ENCODE peak calls at places on chromosomes 12 and 14, in eight cellular contexts. One of them, this sample, is unnamed.

GRCh38 chr12:3420693-3421092 is 70.3 kb upstream of the PRMT8 start:
- DNase-seq in naive thymus-derived CD4-positive, alpha-beta T cell: no peak
- DNase-seq in astrocyte of the spinal cord: no peak
- DNase-seq in epithelial cell of proximal tubule: no peak
- DNase-seq in fibroblast of mammary gland: no peak
- DNase-seq in NT2/D1: no peak
- DNase-seq in lower leg skin: no peak
- DNase-seq in foreskin fibroblast: no peak
- DNase-seq in this sample: no peak

GRCh38 chr14:38080696-38081095 is 127.0 kb upstream of the SSTR1 start:
- DNase-seq in naive thymus-derived CD4-positive, alpha-beta T cell: no peak
- DNase-seq in astrocyte of the spinal cord: no peak
- DNase-seq in epithelial cell of proximal tubule: peak; percentile 74
- DNase-seq in fibroblast of mammary gland: no peak
- DNase-seq in NT2/D1: no peak
- DNase-seq in lower leg skin: no peak
- DNase-seq in foreskin fibroblast: no peak
- DNase-seq in this sample: no peak

GRCh38 chr14:86838363-86838762 is 1154.6 kb downstream of the GALC start:
- DNase-seq in naive thymus-derived CD4-positive, alpha-beta T cell: no peak
- DNase-seq in astrocyte of the spinal cord: no peak
- DNase-seq in epithelial cell of proximal tubule: no peak
- DNase-seq in fibroblast of mammary gland: peak; percentile 8
- DNase-seq in NT2/D1: no peak
- DNase-seq in lower leg skin: no peak
- DNase-seq in foreskin fibroblast: no peak
- DNase-seq in this sample: no peak

GRCh38 chr12:24561411-24561871 is 387.5 kb downstream of the BCAT1 start:
- DNase-seq in naive thymus-derived CD4-positive, alpha-beta T cell: no peak
- DNase-seq in astrocyte of the spinal cord: peak; percentile 49
- DNase-seq in epithelial cell of proximal tubule: no peak
- DNase-seq in fibroblast of mammary gland: peak; percentile 42
- DNase-seq in NT2/D1: no peak
- DNase-seq in lower leg skin: no peak
- DNase-seq in foreskin fibroblast: peak; percentile 35
- DNase-seq in this sample: no peak

GRCh38 chr14:23653046-23653445 is 16.9 kb downstream of the DHRS2 start:
- DNase-seq in naive thymus-derived CD4-positive, alpha-beta T cell: no peak
- DNase-seq in astrocyte of the spinal cord: no peak
- DNase-seq in epithelial cell of proximal tubule: no peak
- DNase-seq in fibroblast of mammary gland: no peak
- DNase-seq in NT2/D1: no peak
- DNase-seq in lower leg skin: no peak
- DNase-seq in foreskin fibroblast: peak; percentile 26
- DNase-seq in this sample: no peak

GRCh38 chr12:120508537-120508936 is 12.6 kb downstream of the DYNLL1 start:
- DNase-seq in naive thymus-derived CD4-positive, alpha-beta T cell: no peak
- DNase-seq in astrocyte of the spinal cord: no peak
- DNase-seq in epithelial cell of proximal tubule: no peak
- DNase-seq in fibroblast of mammary gland: no peak
- DNase-seq in NT2/D1: no peak
- DNase-seq in lower leg skin: no peak
- DNase-seq in foreskin fibroblast: no peak
- DNase-seq in this sample: no peak

GRCh38 chr12:68207276-68207675 is 18.3 kb downstream of the IL26 start:
- DNase-seq in naive thymus-derived CD4-positive, alpha-beta T cell: no peak
- DNase-seq in astrocyte of the spinal cord: no peak
- DNase-seq in epithelial cell of proximal tubule: no peak
- DNase-seq in fibroblast of mammary gland: no peak
- DNase-seq in NT2/D1: no peak
- DNase-seq in lower leg skin: no peak
- DNase-seq in foreskin fibroblast: no peak
- DNase-seq in this sample: no peak

GRCh38 chr14:89616425-89617141 is 199.6 kb upstream of the FOXN3 start:
- DNase-seq in naive thymus-derived CD4-positive, alpha-beta T cell: peak; percentile 59
- DNase-seq in astrocyte of the spinal cord: peak; percentile 24
- DNase-seq in epithelial cell of proximal tubule: no peak
- DNase-seq in fibroblast of mammary gland: peak; percentile 31
- DNase-seq in NT2/D1: no peak
- DNase-seq in lower leg skin: no peak
- DNase-seq in foreskin fibroblast: peak; percentile 20
- DNase-seq in this sample: no peak

GRCh38 chr12:76155157-76155556 is 70.7 kb upstream of the NAP1L1 start:
- DNase-seq in naive thymus-derived CD4-positive, alpha-beta T cell: no peak
- DNase-seq in astrocyte of the spinal cord: no peak
- DNase-seq in epithelial cell of proximal tubule: no peak
- DNase-seq in fibroblast of mammary gland: no peak
- DNase-seq in NT2/D1: no peak
- DNase-seq in lower leg skin: no peak
- DNase-seq in foreskin fibroblast: no peak
- DNase-seq in this sample: no peak

GRCh38 chr12:76156314-76156713 is 71.8 kb upstream of the NAP1L1 start:
- DNase-seq in naive thymus-derived CD4-positive, alpha-beta T cell: no peak
- DNase-seq in astrocyte of the spinal cord: no peak
- DNase-seq in epithelial cell of proximal tubule: no peak
- DNase-seq in fibroblast of mammary gland: no peak
- DNase-seq in NT2/D1: no peak
- DNase-seq in lower leg skin: no peak
- DNase-seq in foreskin fibroblast: no peak
- DNase-seq in this sample: no peak

GRCh38 chr12:76153616-76154015 is 69.1 kb upstream of the NAP1L1 start:
- DNase-seq in naive thymus-derived CD4-positive, alpha-beta T cell: no peak
- DNase-seq in astrocyte of the spinal cord: no peak
- DNase-seq in epithelial cell of proximal tubule: no peak
- DNase-seq in fibroblast of mammary gland: no peak
- DNase-seq in NT2/D1: no peak
- DNase-seq in lower leg skin: no peak
- DNase-seq in foreskin fibroblast: no peak
- DNase-seq in this sample: no peak

DNA sequence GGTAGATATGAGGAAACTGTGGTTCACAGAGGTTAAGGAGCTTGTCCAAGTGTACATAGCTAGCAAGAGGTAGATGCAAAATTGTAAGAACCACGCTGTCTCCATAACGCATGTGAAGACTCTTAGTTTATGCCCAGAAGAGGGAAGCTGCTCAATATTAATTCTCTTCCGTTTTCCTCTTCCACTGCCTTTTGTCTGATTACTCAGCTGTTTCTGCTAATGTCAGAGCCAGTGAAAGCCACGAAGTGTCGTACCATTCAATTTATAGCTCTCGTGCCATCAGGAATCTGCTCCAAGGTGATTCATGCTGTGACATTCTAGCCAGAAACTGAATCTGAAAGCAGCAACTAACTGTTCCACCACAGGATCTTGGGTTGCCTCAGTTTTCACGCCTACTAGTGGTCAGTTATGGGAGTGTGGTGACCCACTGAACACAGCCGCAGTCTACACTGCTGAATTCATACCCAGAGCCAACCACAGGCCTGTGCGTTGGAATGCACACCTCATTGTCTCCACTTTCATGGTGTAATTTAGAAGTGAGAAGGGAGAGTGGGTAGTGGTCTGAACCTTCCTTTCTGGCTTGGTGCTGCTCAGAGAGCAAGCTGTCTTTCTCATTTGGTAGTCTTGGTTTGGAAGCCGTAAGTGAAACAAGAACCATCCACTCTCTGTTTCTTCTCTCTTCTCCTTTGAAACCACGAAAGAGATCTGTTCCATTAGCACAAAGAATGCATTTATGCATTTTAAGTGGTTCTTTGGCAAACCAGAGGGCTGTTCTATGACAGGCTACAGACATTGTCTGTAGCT is 74.2 kb upstream of the NAP1L1 start:
- DNase-seq in naive thymus-derived CD4-positive, alpha-beta T cell: peak; percentile 21
- DNase-seq in astrocyte of the spinal cord: peak; percentile 81
- DNase-seq in epithelial cell of proximal tubule: peak; percentile 31
- DNase-seq in fibroblast of mammary gland: peak; percentile 90
- DNase-seq in NT2/D1: peak; percentile 46
- DNase-seq in lower leg skin: peak; percentile 88
- DNase-seq in foreskin fibroblast: peak; percentile 84
- DNase-seq in this sample: peak; percentile 79
- H3K4me3 ChIP-seq in naive thymus-derived CD4-positive, alpha-beta T cell: no peak overlapping the region
- H3K4me3 ChIP-seq in astrocyte of the spinal cord: no peak overlapping the region
- H3K4me3 ChIP-seq in epithelial cell of proximal tubule: peak overlapping the region; percentile 31
- H3K4me3 ChIP-seq in fibroblast of mammary gland: no peak overlapping the region
- H3K4me3 ChIP-seq in NT2/D1: no peak overlapping the region
- H3K4me3 ChIP-seq in lower leg skin: no peak overlapping the region
- H3K4me3 ChIP-seq in foreskin fibroblast: no peak overlapping the region
- H3K4me3 ChIP-seq in this sample: no peak overlapping the region

DNA sequence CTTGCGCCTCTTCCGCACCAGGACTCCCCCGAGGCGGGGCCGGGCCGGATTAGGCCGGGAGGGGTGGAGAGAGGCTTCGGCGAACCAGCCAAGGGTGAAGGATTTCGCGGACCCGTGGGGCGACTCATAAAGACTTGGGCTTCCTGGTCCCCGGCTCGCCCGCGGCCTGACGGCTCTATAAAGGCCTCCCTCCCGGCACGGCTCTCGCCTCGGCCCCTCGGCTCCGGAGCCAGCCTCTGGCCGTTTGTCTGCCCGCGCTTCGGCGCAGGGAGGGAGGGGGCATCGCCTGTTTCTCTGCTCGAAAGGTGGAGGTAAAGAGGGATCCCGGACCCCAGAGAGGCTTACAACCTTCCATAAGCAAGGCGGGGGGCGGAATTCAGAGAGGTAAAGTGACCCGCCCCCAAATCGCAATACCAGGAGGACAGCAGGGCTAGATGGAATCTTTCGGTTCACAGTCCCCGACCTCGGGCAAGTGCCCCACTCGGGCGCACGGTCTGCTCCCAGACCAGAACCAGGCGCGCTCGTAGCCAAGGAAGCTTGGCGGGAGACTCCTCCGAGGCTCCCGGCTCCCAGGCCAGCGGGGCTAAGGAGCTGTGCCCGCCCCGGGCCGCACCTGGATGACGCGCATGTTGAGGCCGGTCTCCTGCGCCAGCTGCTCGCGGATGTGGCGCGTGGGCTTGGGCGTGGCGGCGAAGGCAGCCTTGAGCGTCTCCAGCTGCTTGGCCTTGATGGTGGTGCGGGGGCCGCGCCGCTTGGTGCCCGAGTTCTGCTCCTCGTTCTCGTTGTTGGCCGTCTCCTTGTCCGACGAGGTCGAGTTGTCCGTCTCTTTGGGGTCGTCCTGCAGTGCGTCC is 3.9 kb downstream of the LHX5 start:
- DNase-seq in naive thymus-derived CD4-positive, alpha-beta T cell: no peak
- DNase-seq in astrocyte of the spinal cord: no peak
- DNase-seq in epithelial cell of proximal tubule: no peak
- DNase-seq in fibroblast of mammary gland: no peak
- DNase-seq in NT2/D1: no peak
- DNase-seq in lower leg skin: peak; percentile 81
- DNase-seq in foreskin fibroblast: peak; percentile 12
- DNase-seq in this sample: no peak
- H3K4me3 ChIP-seq in naive thymus-derived CD4-positive, alpha-beta T cell: no peak overlapping the region
- H3K4me3 ChIP-seq in astrocyte of the spinal cord: peak overlapping the region; percentile 18
- H3K4me3 ChIP-seq in epithelial cell of proximal tubule: peak overlapping the region; percentile 54
- H3K4me3 ChIP-seq in fibroblast of mammary gland: peak overlapping the region; percentile 16
- H3K4me3 ChIP-seq in NT2/D1: peak overlapping the region; percentile 41
- H3K4me3 ChIP-seq in lower leg skin: no peak overlapping the region
- H3K4me3 ChIP-seq in foreskin fibroblast: peak overlapping the region; percentile 38
- H3K4me3 ChIP-seq in this sample: peak overlapping the region; percentile 45

GRCh38 chr12:12975322-12976077 is 23.5 kb upstream of the GPRC5D start:
- DNase-seq in naive thymus-derived CD4-positive, alpha-beta T cell: no peak
- DNase-seq in astrocyte of the spinal cord: peak; percentile 62
- DNase-seq in epithelial cell of proximal tubule: no peak
- DNase-seq in fibroblast of mammary gland: peak; percentile 65
- DNase-seq in NT2/D1: peak; percentile 74
- DNase-seq in lower leg skin: no peak
- DNase-seq in foreskin fibroblast: peak; percentile 71
- DNase-seq in this sample: peak; percentile 76

GRCh38 chr12:12974211-12974610 is 22.2 kb upstream of the GPRC5D start:
- DNase-seq in naive thymus-derived CD4-positive, alpha-beta T cell: no peak
- DNase-seq in astrocyte of the spinal cord: no peak
- DNase-seq in epithelial cell of proximal tubule: no peak
- DNase-seq in fibroblast of mammary gland: no peak
- DNase-seq in NT2/D1: no peak
- DNase-seq in lower leg skin: no peak
- DNase-seq in foreskin fibroblast: no peak
- DNase-seq in this sample: no peak

GRCh38 chr12:12977231-12977630 is 22.8 kb downstream of the HEBP1 start:
- DNase-seq in naive thymus-derived CD4-positive, alpha-beta T cell: no peak
- DNase-seq in astrocyte of the spinal cord: no peak
- DNase-seq in epithelial cell of proximal tubule: no peak
- DNase-seq in fibroblast of mammary gland: no peak
- DNase-seq in NT2/D1: no peak
- DNase-seq in lower leg skin: no peak
- DNase-seq in foreskin fibroblast: no peak
- DNase-seq in this sample: no peak

GRCh38 chr12:12979151-12979550 is 20.9 kb downstream of the HEBP1 start:
- DNase-seq in naive thymus-derived CD4-positive, alpha-beta T cell: no peak
- DNase-seq in astrocyte of the spinal cord: no peak
- DNase-seq in epithelial cell of proximal tubule: no peak
- DNase-seq in fibroblast of mammary gland: peak; percentile 44
- DNase-seq in NT2/D1: no peak
- DNase-seq in lower leg skin: no peak
- DNase-seq in foreskin fibroblast: no peak
- DNase-seq in this sample: no peak

DNA sequence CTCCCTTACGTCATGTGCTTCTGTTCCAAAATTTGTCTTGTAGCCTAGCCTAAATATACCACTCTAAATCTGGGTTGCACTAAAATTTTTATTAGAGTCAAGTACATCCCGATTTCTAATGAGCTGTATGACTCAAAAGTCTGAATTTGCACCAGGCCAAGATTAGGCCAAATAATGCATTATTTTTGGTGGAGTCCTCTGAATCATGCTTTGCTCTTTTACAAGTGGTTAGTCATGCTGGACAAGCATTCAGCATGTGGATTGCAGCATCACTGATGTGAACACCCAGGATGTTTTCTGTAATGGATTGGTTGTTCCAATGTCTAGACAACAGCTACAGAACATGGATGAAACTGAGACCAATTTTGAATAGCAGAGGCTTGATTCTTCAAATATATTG is 23.7 kb downstream of the HEBP1 start:
- DNase-seq in naive thymus-derived CD4-positive, alpha-beta T cell: no peak
- DNase-seq in astrocyte of the spinal cord: peak; percentile 92
- DNase-seq in epithelial cell of proximal tubule: peak; percentile 79
- DNase-seq in fibroblast of mammary gland: peak; percentile 98
- DNase-seq in NT2/D1: no peak
- DNase-seq in lower leg skin: no peak
- DNase-seq in foreskin fibroblast: peak; percentile 95
- DNase-seq in this sample: no peak
- H3K4me3 ChIP-seq in naive thymus-derived CD4-positive, alpha-beta T cell: no peak overlapping the region
- H3K4me3 ChIP-seq in astrocyte of the spinal cord: no peak overlapping the region
- H3K4me3 ChIP-seq in epithelial cell of proximal tubule: no peak overlapping the region
- H3K4me3 ChIP-seq in fibroblast of mammary gland: no peak overlapping the region
- H3K4me3 ChIP-seq in NT2/D1: no peak overlapping the region
- H3K4me3 ChIP-seq in lower leg skin: no peak overlapping the region
- H3K4me3 ChIP-seq in foreskin fibroblast: no peak overlapping the region
- H3K4me3 ChIP-seq in this sample: peak overlapping the region; percentile 35

GRCh38 chr14:56797003-56797568 is 13.2 kb downstream of the OTX2 start:
- DNase-seq in naive thymus-derived CD4-positive, alpha-beta T cell: no peak
- DNase-seq in astrocyte of the spinal cord: no peak
- DNase-seq in epithelial cell of proximal tubule: no peak
- DNase-seq in fibroblast of mammary gland: no peak
- DNase-seq in NT2/D1: no peak
- DNase-seq in lower leg skin: no peak
- DNase-seq in foreskin fibroblast: no peak
- DNase-seq in this sample: no peak

GRCh38 chr14:56796259-56796658 is 14.0 kb downstream of the OTX2 start:
- DNase-seq in naive thymus-derived CD4-positive, alpha-beta T cell: no peak
- DNase-seq in astrocyte of the spinal cord: no peak
- DNase-seq in epithelial cell of proximal tubule: no peak
- DNase-seq in fibroblast of mammary gland: no peak
- DNase-seq in NT2/D1: no peak
- DNase-seq in lower leg skin: no peak
- DNase-seq in foreskin fibroblast: no peak
- DNase-seq in this sample: no peak

GRCh38 chr14:56798447-56799326 is 11.6 kb downstream of the OTX2 start:
- DNase-seq in naive thymus-derived CD4-positive, alpha-beta T cell: no peak
- DNase-seq in astrocyte of the spinal cord: no peak
- DNase-seq in epithelial cell of proximal tubule: no peak
- DNase-seq in fibroblast of mammary gland: no peak
- DNase-seq in NT2/D1: no peak
- DNase-seq in lower leg skin: no peak
- DNase-seq in foreskin fibroblast: no peak
- DNase-seq in this sample: no peak

GRCh38 chr14:56799327-56799645 is 11.0 kb downstream of the OTX2 start:
- DNase-seq in naive thymus-derived CD4-positive, alpha-beta T cell: no peak
- DNase-seq in astrocyte of the spinal cord: no peak
- DNase-seq in epithelial cell of proximal tubule: no peak
- DNase-seq in fibroblast of mammary gland: no peak
- DNase-seq in NT2/D1: no peak
- DNase-seq in lower leg skin: no peak
- DNase-seq in foreskin fibroblast: no peak
- DNase-seq in this sample: no peak

DNA sequence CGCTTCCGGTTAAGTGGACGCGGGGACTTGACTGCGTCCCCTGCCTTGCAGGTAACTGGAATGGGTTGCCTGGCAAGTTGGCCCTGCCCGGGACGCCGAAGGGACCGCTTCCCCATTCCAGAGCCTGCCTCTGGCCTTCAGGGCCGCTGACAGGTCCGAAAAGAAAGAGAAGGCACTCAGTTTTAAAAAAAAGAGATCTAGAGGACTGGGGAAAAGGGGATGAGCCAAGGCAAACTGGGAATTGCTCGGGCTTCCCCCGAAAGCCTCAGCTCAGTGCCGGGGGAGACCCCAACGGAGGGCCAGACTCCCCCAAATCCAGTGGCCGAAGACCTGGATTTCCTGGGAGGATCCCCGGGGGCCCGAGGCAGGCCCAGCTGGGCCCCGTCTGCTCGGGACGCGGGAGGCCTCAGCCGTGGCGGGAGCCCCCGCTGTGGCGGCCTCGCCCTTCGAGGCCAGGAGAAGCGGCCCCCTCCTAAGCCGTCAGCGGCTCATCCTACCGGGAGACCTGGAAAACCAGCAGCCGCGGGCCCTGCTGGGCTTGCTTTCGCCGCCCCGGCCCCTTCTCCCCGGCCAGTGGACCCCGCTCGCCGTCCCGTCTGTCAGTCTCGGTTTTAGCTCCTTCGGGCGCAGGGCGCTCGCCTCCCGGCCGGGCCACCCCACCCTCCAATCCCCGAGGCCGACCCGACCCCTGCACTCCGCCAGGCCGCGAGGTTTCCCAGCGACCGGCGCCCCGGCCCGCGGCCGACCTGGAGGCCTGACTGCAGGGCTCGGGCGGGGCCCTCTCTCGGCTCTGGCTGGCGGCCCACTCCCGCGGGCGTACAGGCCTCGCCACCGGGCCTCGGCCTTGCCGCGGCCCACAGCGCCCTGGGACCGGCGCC is 12.5 kb downstream of the OTX2 start:
- DNase-seq in naive thymus-derived CD4-positive, alpha-beta T cell: no peak
- DNase-seq in astrocyte of the spinal cord: no peak
- DNase-seq in epithelial cell of proximal tubule: no peak
- DNase-seq in fibroblast of mammary gland: no peak
- DNase-seq in NT2/D1: no peak
- DNase-seq in lower leg skin: no peak
- DNase-seq in foreskin fibroblast: no peak
- DNase-seq in this sample: no peak
- H3K4me3 ChIP-seq in naive thymus-derived CD4-positive, alpha-beta T cell: no peak overlapping the region
- H3K4me3 ChIP-seq in astrocyte of the spinal cord: no peak overlapping the region
- H3K4me3 ChIP-seq in epithelial cell of proximal tubule: no peak overlapping the region
- H3K4me3 ChIP-seq in fibroblast of mammary gland: no peak overlapping the region
- H3K4me3 ChIP-seq in NT2/D1: peak overlapping the region; percentile 21
- H3K4me3 ChIP-seq in lower leg skin: no peak overlapping the region
- H3K4me3 ChIP-seq in foreskin fibroblast: no peak overlapping the region
- H3K4me3 ChIP-seq in this sample: peak overlapping the region; percentile 51

This sample was measured in ascending aorta.